ENCODE peak calls at places on chromosomes 1 and 21, in eight cellular contexts. O, C, N, J, K, Z, E and L are unnamed samples.

GRCh38 chr1:103948526-103948925 is 198.8 kb downstream of the AMY1C start:
- DNase-seq in J (no peak), N (no peak), O (no peak), E (no peak), Z (peak), K (no peak), C (no peak), L (peak)

GRCh38 chr21:38804617-38805281 is 980 bp upstream of the ETS2 start:
- DNase-seq in K (no peak), E (peak), J (no peak), N (peak), C (peak), Z (peak), O (peak), L (no peak)

GRCh38 chr21:41777934-41778815 is 11.3 kb upstream of the RIPK4 start:
- DNase-seq in C (no peak), Z (peak), E (peak), J (peak), K (peak), O (no peak), N (peak), L (peak)

GRCh38 chr1:213523781-213524398 is 463.9 kb upstream of the PROX1 start:
- DNase-seq in C (no peak), K (no peak), Z (no peak), E (no peak), N (no peak), O (no peak), J (no peak), L (no peak)

GRCh38 chr21:40466893-40467483 is 380.0 kb downstream of the DSCAM start:
- DNase-seq in K (no peak), J (no peak), O (no peak), Z (peak), E (no peak), N (no peak), C (no peak), L (peak)

GRCh38 chr1:208029381-208030319 is 118.7 kb upstream of the CD34 start:
- DNase-seq in O (no peak), K (peak), E (no peak), Z (peak), J (no peak), N (peak), C (no peak), L (no peak)

GRCh38 chr1:159780583-159781582 is at the start of gene DUSP23:
- DNase-seq in O (peak), Z (peak), K (no peak), C (peak), N (peak), E (peak), J (peak), L (peak)

GRCh38 chr1:17475729-17476128 is 36.3 kb upstream of the RCC2 start:
- DNase-seq in C (no peak), Z (peak), E (no peak), K (peak), O (no peak), N (peak), J (no peak), L (no peak)

GRCh38 chr1:226419284-226419683 is 11.4 kb upstream of the PARP1 start:
- DNase-seq in O (no peak), E (peak), C (no peak), J (no peak), K (no peak), N (no peak), Z (peak), L (no peak)

GRCh38 chr1:157363660-157364140 is 188.6 kb downstream of the FCRL5 start:
- DNase-seq in E (peak), C (no peak), Z (peak), O (no peak), K (peak), N (peak), J (no peak), L (no peak)

GRCh38 chr1:75134939-75135828 is 996 bp downstream of the LHX8 start:
- DNase-seq in Z (peak), O (no peak), C (no peak), J (peak), K (no peak), E (peak), N (no peak), L (no peak)

GRCh38 chr1:36305915-36306209 is 306 bp upstream of the SH3D21 start:
- DNase-seq in Z (no peak), C (no peak), N (no peak), O (no peak), J (peak), E (no peak), K (no peak), L (no peak)

GRCh38 chr1:173717238-173717637 is 2.5 kb downstream of the KLHL20 start:
- DNase-seq in N (no peak), J (no peak), E (no peak), Z (peak), K (no peak), O (no peak), C (no peak), L (no peak)

GRCh38 chr1:178724734-178725602 is at the start of gene RALGPS2:
- DNase-seq in K (peak), C (peak), N (peak), O (peak), Z (peak), J (peak), E (peak), L (no peak)

GRCh38 chr21:26883768-26884167 is 38.6 kb upstream of the ADAMTS1 start:
- DNase-seq in Z (peak), J (no peak), K (no peak), N (peak), O (no peak), C (no peak), E (no peak), L (no peak)

GRCh38 chr1:18396247-18396646 is 84.5 kb upstream of the KLHDC7A start:
- DNase-seq in O (no peak), N (no peak), J (no peak), Z (no peak), K (peak), C (no peak), E (no peak), L (no peak)

GRCh38 chr1:208089151-208089550 is 155.0 kb downstream of the PLXNA2 start:
- DNase-seq in N (peak), C (no peak), K (no peak), J (no peak), O (no peak), E (no peak), Z (peak), L (no peak)

GRCh38 chr1:40039245-40039756 is 1.2 kb upstream of the CAP1 start:
- DNase-seq in N (no peak), O (no peak), Z (no peak), J (no peak), C (no peak), E (no peak), K (no peak), L (no peak)

GRCh38 chr1:159923203-159924024 is 1.9 kb downstream of the TAGLN2 start:
- DNase-seq in J (peak), E (no peak), C (peak), K (peak), O (peak), N (peak), Z (peak), L (no peak)

GRCh38 chr1:27832762-27833161 is 2.2 kb downstream of the PPP1R8 start:
- DNase-seq in C (no peak), J (no peak), E (no peak), O (no peak), N (peak), Z (peak), K (peak), L (no peak)

GRCh38 chr1:117366982-117367768 is at the start of gene MAN1A2:
- DNase-seq in E (peak), Z (peak), C (peak), K (peak), N (peak), J (peak), O (peak), L (no peak)

GRCh38 chr1:238581332-238581731 is 690.6 kb upstream of the ZP4 start:
- DNase-seq in N (no peak), O (no peak), J (no peak), K (no peak), E (no peak), C (no peak), Z (peak), L (no peak)

GRCh38 chr1:37670133-37670532 is 22.2 kb upstream of the CDCA8 start:
- DNase-seq in E (no peak), C (no peak), Z (no peak), N (no peak), J (no peak), K (no peak), O (no peak), L (no peak)

GRCh38 chr1:115883240-115883639 is 42.3 kb upstream of the NHLH2 start:
- DNase-seq in J (no peak), E (no peak), K (no peak), C (no peak), O (no peak), Z (no peak), N (no peak), L (no peak)

GRCh38 chr1:53365405-53366063 is 37.7 kb upstream of the LRP8 start:
- DNase-seq in N (no peak), Z (no peak), J (peak), E (peak), O (no peak), K (no peak), C (no peak), L (no peak)

GRCh38 chr21:41902946-41903345 is 23.8 kb upstream of the PRDM15 start:
- DNase-seq in O (no peak), N (no peak), C (no peak), K (no peak), J (no peak), Z (no peak), E (no peak), L (no peak)

GRCh38 chr21:37767984-37768383 is 148.3 kb downstream of the KCNJ6 start:
- DNase-seq in N (peak), C (no peak), J (no peak), K (peak), O (no peak), E (peak), Z (peak), L (no peak)

GRCh38 chr1:151406176-151406575 is 6.8 kb downstream of the PSMB4 start:
- DNase-seq in N (no peak), Z (no peak), E (no peak), C (no peak), J (no peak), K (no peak), O (no peak), L (no peak)

GRCh38 chr1:212161231-212161781 is 123.9 kb upstream of the PPP2R5A start:
- DNase-seq in C (no peak), E (no peak), N (peak), K (peak), O (no peak), J (no peak), Z (peak), L (no peak)